ENCODE peak calls at places on chromosomes 6 and 20, in four cellular contexts. L is pancreas, E is heart left ventricle, D is cardiac muscle cell. I is an unnamed sample. For H3K36me3 and H3K27me3, the result is how much of the 10 kb centered on the place peaks cover.

GRCh38 chr6:13697857-13698256 is 13.8 kb downstream of the RANBP9 start:
- DNase-seq in L (no peak), E (no peak), D (no peak), I (no peak)

GRCh38 chr6:115091461-115091860 is 748.6 kb upstream of the HS3ST5 start:
- DNase-seq in L (no peak), E (no peak), D (no peak), I (no peak)

GRCh38 chr6:159807150-159807859 is 7.2 kb downstream of the PNLDC1 start:
- DNase-seq in L (no peak), E (no peak), D (no peak), I (no peak)

GRCh38 chr20:37256286-37256685 is 5.3 kb downstream of the GHRH start:
- DNase-seq in L (no peak), E (no peak), D (no peak), I (no peak)

GRCh38 chr6:108477034-108477433 is 83.7 kb upstream of the FOXO3 start:
- DNase-seq in L (no peak), E (no peak), D (no peak), I (no peak)

GRCh38 chr6:169292340-169293124 is 38.9 kb upstream of the THBS2 start:
- DNase-seq in L (no peak), E (no peak), D (no peak), I (no peak)

GRCh38 chr20:46083101-46083500 is 6.7 kb downstream of the NCOA5 start:
- DNase-seq in L (no peak), E (no peak), D (no peak), I (no peak)

GRCh38 chr20:2451939-2452732 is 18.5 kb downstream of the SNRPB start:
- DNase-seq in L (peak), E (peak), D (peak), I (peak)

GRCh38 chr6:16438677-16439615 is 200.6 kb downstream of the GMPR start:
- DNase-seq in L (no peak), E (no peak), D (peak), I (no peak)

GRCh38 chr6:20242397-20242796 is 30.1 kb upstream of the MBOAT1 start:
- DNase-seq in L (no peak), E (no peak), D (no peak), I (no peak)

GRCh38 chr6:113969888-113970807 is 800 bp downstream of the HDAC2 start:
- DNase-seq in L (peak), E (peak), D (peak), I (peak)

GRCh38 chr6:106901062-106901461 is 73.5 kb downstream of the CD24 start:
- DNase-seq in L (no peak), E (no peak), D (no peak), I (no peak)

GRCh38 chr20:58233393-58233792 is 4.9 kb upstream of the ANKRD60 start:
- DNase-seq in L (no peak), E (no peak), D (no peak), I (no peak)

GRCh38 chr20:1010659-1011058 is 8.5 kb upstream of the RSPO4 start:
- DNase-seq in L (no peak), E (no peak), D (no peak), I (no peak)

GRCh38 chr20:64161595-64162238 is 2.5 kb upstream of the MYT1 start:
- DNase-seq in L (peak), E (peak), D (peak), I (peak)

GRCh38 chr20:48928832-48929725 is 7.6 kb downstream of the ARFGEF2 start:
- DNase-seq in L (no peak), E (no peak), D (no peak), I (no peak)

GRCh38 chr20:60883517-60883916 is 368.5 kb upstream of the CDH4 start:
- DNase-seq in L (no peak), E (no peak), D (no peak), I (no peak)

GRCh38 chr20:5888051-5888450 is 62.3 kb downstream of the TRMT6 start:
- DNase-seq in L (no peak), E (no peak), D (no peak), I (no peak)

GRCh38 chr6:160930547-160931377 is 60.8 kb upstream of the MAP3K4 start:
- DNase-seq in L (peak), E (peak), D (peak), I (peak)

GRCh38 chr20:44810391-44811149 is at the start of gene RIMS4:
- DNase-seq in L (no peak), E (no peak), D (peak), I (no peak)

GRCh38 chr20:51021067-51022025 is 1.6 kb downstream of the KCNG1 start:
- DNase-seq in L (no peak), E (no peak), D (peak), I (no peak)

GRCh38 chr20:13868331-13868730 is 83.5 kb downstream of the NDUFAF5 start:
- DNase-seq in L (no peak), E (no peak), D (no peak), I (no peak)

GRCh38 chr6:46961248-46961647 is 39.5 kb upstream of the ADGRF5 start:
- DNase-seq in L (no peak), E (no peak), D (no peak), I (no peak)

GRCh38 chr20:25251558-25251957 is 3.7 kb downstream of the PYGB start:
- DNase-seq in L (no peak), E (no peak), D (no peak), I (no peak)

GRCh38 chr6:20202070-20202658 is 10.1 kb downstream of the MBOAT1 start:
- DNase-seq in L (no peak), E (no peak), D (no peak), I (no peak)

GRCh38 chr20:50558483-50558925 is 48.3 kb downstream of the PTPN1 start:
- DNase-seq in L (no peak), E (no peak), D (no peak), I (no peak)

GRCh38 chr6:168362276-168362990 is 42.9 kb upstream of the DACT2 start:
- DNase-seq in L (no peak), E (no peak), D (no peak), I (no peak)

GRCh38 chr6:151018035-151018434 is 152.5 kb downstream of the MTHFD1L start:
- DNase-seq in L (no peak), E (no peak), D (no peak), I (no peak)

GRCh38 chr20:62063981-62064787 is 1.5 kb downstream of the TAF4 start:
- DNase-seq in L (peak), E (no peak), D (peak), I (no peak)
- H3K27ac ChIP-seq in L (peak), E (peak), D (no peak), I (no peak)

DNA sequence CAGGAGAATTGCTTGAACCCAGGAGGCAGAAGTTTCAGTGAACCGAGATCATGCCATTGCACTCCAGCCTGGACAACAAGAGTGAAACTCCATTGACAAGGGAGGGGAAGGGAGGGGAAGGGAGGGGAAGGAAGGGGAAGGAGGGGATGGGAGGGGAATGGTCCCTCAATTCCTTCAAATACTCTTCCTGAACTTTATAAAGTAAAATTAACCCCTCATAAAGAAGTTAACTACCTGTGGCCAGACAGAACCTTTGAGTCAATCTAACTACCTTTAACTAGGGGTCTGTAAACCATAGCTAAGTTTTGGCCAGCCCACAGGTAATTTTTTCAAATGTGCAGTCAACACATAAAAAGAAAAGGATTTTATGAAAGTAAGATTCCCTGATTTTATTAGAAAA is 131.0 kb downstream of the ZMYND8 start:
- DNase-seq in L (no peak), E (no peak), D (no peak), I (no peak)
- H3K36me3 ChIP-seq in L (under half), E (half or more), D (half or more), I (under half)

GRCh38 chr6:2557181-2557720 is 193.5 kb downstream of the MYLK4 start:
- DNase-seq in L (no peak), E (no peak), D (no peak), I (no peak)

GRCh38 chr6:2554651-2555050 is 196.1 kb downstream of the MYLK4 start:
- DNase-seq in L (no peak), E (no peak), D (no peak), I (no peak)

GRCh38 chr6:2558098-2558770 is 192.5 kb downstream of the MYLK4 start:
- DNase-seq in L (no peak), E (no peak), D (no peak), I (no peak)

GRCh38 chr6:2558861-2559811 is 191.6 kb downstream of the MYLK4 start:
- DNase-seq in L (no peak), E (no peak), D (no peak), I (no peak)

GRCh38 chr6:2556761-2557160 is 194.0 kb downstream of the MYLK4 start:
- DNase-seq in L (no peak), E (no peak), D (no peak), I (no peak)
- H3K27me3 ChIP-seq in L (under half), E (under half), D (under half), I (under half)

DNA sequence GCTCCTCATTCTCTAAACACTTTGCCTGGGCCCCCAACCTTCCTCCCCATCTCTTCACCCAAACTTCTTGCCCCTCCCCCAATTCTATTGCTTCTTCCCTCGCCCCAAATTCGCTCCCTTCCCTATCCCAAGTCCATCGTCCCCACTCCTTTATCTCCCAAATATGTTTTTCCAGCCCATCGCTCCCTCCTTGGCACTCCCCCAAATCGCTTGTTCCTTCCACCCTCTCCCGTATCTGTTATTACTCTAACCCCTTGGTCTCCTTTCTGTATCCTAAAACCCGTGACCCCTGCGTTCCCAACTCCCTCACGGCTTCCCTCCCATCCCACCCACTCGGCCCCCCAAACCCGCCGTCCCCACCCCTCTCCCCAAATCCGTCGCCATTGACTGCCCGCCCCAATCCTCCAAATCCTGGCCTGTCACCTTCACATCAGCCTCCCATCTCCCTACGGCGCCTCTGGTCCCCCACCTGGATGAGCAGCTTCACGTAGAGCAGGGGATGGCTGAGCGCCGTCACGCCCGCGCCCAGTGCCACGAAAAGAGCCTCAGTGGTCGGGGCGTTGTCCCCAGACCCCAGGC is 523 bp downstream of the MTCH1 start:
- DNase-seq in L (no peak), E (no peak), D (no peak), I (no peak)
- H3K27ac ChIP-seq in L (peak), E (peak), D (peak), I (peak)

GRCh38 chr6:138654715-138655634 is 118.6 kb upstream of the CCDC28A start:
- DNase-seq in L (no peak), E (no peak), D (no peak), I (no peak)
- H3K36me3 ChIP-seq in L (under half), E (under half), D (under half), I (under half)

GRCh38 chr6:26330835-26331808 is 33.9 kb upstream of the BTN3A2 start:
- DNase-seq in L (no peak), E (no peak), D (no peak), I (peak)

GRCh38 chr6:26328265-26328844 is 36.6 kb upstream of the BTN3A2 start:
- DNase-seq in L (no peak), E (no peak), D (no peak), I (no peak)

GRCh38 chr6:26331809-26332226 is 33.2 kb upstream of the BTN3A2 start:
- DNase-seq in L (no peak), E (no peak), D (no peak), I (peak)

GRCh38 chr6:26327450-26328264 is 37.3 kb upstream of the BTN3A2 start:
- DNase-seq in L (no peak), E (no peak), D (no peak), I (peak)

GRCh38 chr6:26329763-26330511 is 35.1 kb upstream of the BTN3A2 start:
- DNase-seq in L (no peak), E (no peak), D (no peak), I (peak)
- H3K27me3 ChIP-seq in L (under half), E (under half), D (half or more), I (under half)

DNA sequence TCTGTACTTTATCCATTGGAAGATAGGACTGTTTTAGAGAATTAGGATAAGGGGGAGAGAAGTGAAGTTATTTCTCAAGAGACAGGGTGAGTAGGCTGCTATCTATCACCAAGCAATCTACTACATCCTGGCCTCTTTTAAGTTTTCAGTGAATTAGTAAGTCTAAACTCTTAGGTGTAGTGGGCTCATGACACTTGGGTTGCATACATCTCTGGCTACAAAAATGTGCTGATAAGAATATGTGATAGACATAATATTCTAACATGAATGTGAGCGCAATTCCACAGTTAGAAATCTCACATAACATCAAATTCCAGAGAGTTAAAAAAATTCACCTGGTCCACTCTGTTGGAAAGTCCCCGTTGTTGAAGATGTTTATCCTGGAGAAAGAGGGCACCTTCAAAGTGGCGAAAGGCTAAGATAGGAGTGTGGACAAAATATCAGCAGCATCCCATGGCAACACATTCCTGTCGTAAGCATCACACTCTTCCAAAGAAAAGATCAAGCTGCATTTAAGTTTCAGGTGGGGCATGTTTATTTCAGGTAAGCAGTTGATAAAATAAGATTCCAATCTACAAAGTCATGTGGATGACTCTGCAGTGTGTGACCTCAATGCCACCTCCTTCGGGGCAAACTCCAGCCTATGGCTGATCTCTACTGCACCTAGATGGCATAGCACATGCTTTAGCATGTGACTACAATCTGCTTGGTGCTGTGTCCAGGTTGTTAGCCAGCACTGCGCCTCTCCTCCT is 111.7 kb upstream of the NEDD9 start:
- DNase-seq in L (no peak), E (no peak), D (no peak), I (no peak)
- H3K27ac ChIP-seq in L (no peak), E (no peak), D (no peak), I (no peak)

GRCh38 chr6:132816665-132817064 is 2.3 kb downstream of the RPS12 start:
- DNase-seq in L (no peak), E (no peak), D (no peak), I (no peak)

GRCh38 chr6:132817554-132818403 is 3.4 kb downstream of the RPS12 start:
- DNase-seq in L (no peak), E (no peak), D (no peak), I (no peak)

GRCh38 chr6:132819405-132820145 is 5.2 kb downstream of the RPS12 start:
- DNase-seq in L (no peak), E (no peak), D (no peak), I (no peak)

GRCh38 chr6:132820629-132821381 is 6.4 kb downstream of the RPS12 start:
- DNase-seq in L (no peak), E (no peak), D (no peak), I (no peak)

DNA sequence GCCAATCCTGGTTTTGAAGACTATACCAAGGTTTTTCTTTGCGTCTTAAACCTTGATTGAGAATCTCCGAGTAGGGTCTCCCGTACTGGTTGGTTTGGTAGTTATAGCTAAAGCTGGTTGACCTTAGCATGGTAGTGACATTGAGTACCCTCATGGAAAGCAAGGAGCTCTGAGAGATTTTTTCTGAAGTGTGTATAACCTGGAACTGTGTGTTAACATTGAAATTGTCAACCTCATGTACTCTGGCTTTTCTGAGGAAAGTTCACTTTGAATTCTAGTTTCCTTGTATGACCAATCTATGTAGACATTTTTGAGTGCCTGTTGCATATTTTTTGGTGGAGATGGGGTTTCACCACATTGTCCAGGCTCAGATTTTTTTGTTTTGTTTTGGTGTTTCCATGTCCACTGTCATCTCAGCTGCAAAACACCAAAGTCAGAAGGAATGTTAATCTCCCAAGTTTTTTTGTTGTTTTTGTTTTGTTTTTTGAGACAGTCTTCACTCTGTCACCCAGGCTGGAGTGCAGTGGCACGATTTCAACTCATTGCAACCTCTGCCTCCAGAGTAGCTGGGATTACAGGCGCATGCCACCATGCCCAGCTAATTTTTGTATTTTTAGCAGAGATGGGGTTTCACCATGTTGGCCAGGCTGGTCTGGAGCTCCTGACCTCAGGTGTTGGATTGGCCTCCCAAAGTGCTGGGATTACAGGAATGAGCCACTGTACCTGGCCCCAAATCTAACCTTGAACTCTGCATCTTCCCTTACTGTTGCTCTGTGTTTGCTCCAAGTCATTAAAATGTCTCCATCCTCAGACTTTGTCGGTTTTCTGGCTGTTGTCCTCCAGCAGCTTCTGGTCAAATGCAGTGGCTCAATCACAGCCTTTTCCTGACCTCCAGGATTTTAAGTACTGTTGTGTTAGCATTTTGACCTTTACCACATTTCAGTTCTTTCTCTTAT is 4.3 kb downstream of the RPS12 start:
- DNase-seq in L (no peak), E (no peak), D (no peak), I (no peak)
- H3K36me3 ChIP-seq in L (under half), E (under half), D (under half), I (under half)

I was measured in naive thymus-derived CD4-positive, alpha-beta T cell.